ENCODE peak calls at places on chromosomes 11 and 22, in seven cellular contexts. K is mesendoderm, P is H1, Q is H9, U is mesenchymal stem cell, C is neuronal stem cell, X is trophoblast cell. T is an unnamed sample.

GRCh38 chr11:111604392-111605009 is 2.3 kb downstream of the SIK2 start:
- DNase-seq in K (peak; percentile 67), P (no peak), Q (no peak), U (peak; percentile 67), C (peak; percentile 40), X (peak; percentile 80), T (peak; percentile 45)

GRCh38 chr11:65650547-65651338 is 12.0 kb downstream of the RELA start:
- DNase-seq in K (peak; percentile 21), P (no peak), Q (peak; percentile 58), U (no peak), C (no peak), X (peak; percentile 71), T (no peak)

GRCh38 chr11:4455439-4455838 is 6.3 kb downstream of the OR52K2 start:
- DNase-seq in K (no peak), P (no peak), Q (no peak), U (no peak), C (no peak), X (peak; percentile 13), T (no peak)

GRCh38 chr11:67492801-67493547 is 10.1 kb downstream of the AIP start:
- DNase-seq in K (no peak), P (no peak), Q (peak; percentile 75), U (no peak), C (no peak), X (peak; percentile 4), T (no peak)

GRCh38 chr11:78651136-78651775 is 76.6 kb upstream of the NARS2 start:
- DNase-seq in K (no peak), P (no peak), Q (no peak), U (no peak), C (no peak), X (no peak), T (peak; percentile 5)

GRCh38 chr22:31104869-31105268 is 2.5 kb downstream of the SELENOM start:
- DNase-seq in K (peak; percentile 89), P (peak; percentile 68), Q (peak; percentile 90), U (no peak), C (peak; percentile 63), X (peak; percentile 27), T (no peak)

GRCh38 chr22:20402960-20403778 is 9.2 kb downstream of the ZNF74 start:
- DNase-seq in K (no peak), P (no peak), Q (no peak), U (no peak), C (no peak), X (no peak), T (no peak)

GRCh38 chr11:12013771-12014170 is 5.3 kb upstream of the DKK3 start:
- DNase-seq in K (peak; percentile 38), P (no peak), Q (no peak), U (no peak), C (no peak), X (no peak), T (no peak)

GRCh38 chr11:123544631-123545375 is 109.6 kb downstream of the SCN3B start:
- DNase-seq in K (no peak), P (no peak), Q (no peak), U (no peak), C (no peak), X (no peak), T (no peak)

GRCh38 chr11:41920374-41920773 is 460.9 kb upstream of the LRRC4C start:
- DNase-seq in K (no peak), P (no peak), Q (no peak), U (no peak), C (no peak), X (no peak), T (no peak)

GRCh38 chr11:921921-922678 is 3.6 kb upstream of the AP2A2 start:
- DNase-seq in K (no peak), P (no peak), Q (no peak), U (no peak), C (no peak), X (no peak), T (no peak)

GRCh38 chr11:120714448-120714847 is 202.9 kb downstream of the GRIK4 start:
- DNase-seq in K (no peak), P (no peak), Q (no peak), U (peak; percentile 35), C (no peak), X (no peak), T (no peak)

GRCh38 chr11:67344264-67344663 is 9.1 kb downstream of the POLD4 start:
- DNase-seq in K (no peak), P (no peak), Q (no peak), U (no peak), C (no peak), X (no peak), T (no peak)

GRCh38 chr11:69864589-69864929 is 45.3 kb upstream of the FGF3 start:
- DNase-seq in K (no peak), P (no peak), Q (peak; percentile 14), U (no peak), C (no peak), X (no peak), T (no peak)

GRCh38 chr11:64156235-64157011 is 9.5 kb downstream of the MACROD1 start:
- DNase-seq in K (no peak), P (no peak), Q (no peak), U (no peak), C (no peak), X (no peak), T (no peak)

GRCh38 chr22:23068096-23068831 is 2.1 kb upstream of the GNAZ start:
- DNase-seq in K (no peak), P (no peak), Q (peak; percentile 15), U (no peak), C (no peak), X (no peak), T (no peak)

GRCh38 chr11:15688351-15688792 is 573.6 kb downstream of the INSC start:
- DNase-seq in K (no peak), P (no peak), Q (no peak), U (peak; percentile 31), C (no peak), X (no peak), T (peak; percentile 68)

GRCh38 chr11:19194620-19195308 is 7.0 kb downstream of the CSRP3 start:
- DNase-seq in K (no peak), P (no peak), Q (no peak), U (no peak), C (no peak), X (no peak), T (no peak)

GRCh38 chr11:19187880-19188279 is 13.9 kb downstream of the CSRP3 start:
- DNase-seq in K (no peak), P (no peak), Q (no peak), U (no peak), C (peak; percentile 18), X (no peak), T (no peak)

GRCh38 chr11:19187101-19187500 is 14.7 kb downstream of the CSRP3 start:
- DNase-seq in K (no peak), P (no peak), Q (no peak), U (peak; percentile 32), C (no peak), X (no peak), T (peak; percentile 58)

GRCh38 chr11:19193916-19194315 is 7.9 kb downstream of the CSRP3 start:
- DNase-seq in K (no peak), P (no peak), Q (no peak), U (peak; percentile 26), C (no peak), X (no peak), T (no peak)

GRCh38 chr11:19191530-19192169 is 10.1 kb downstream of the CSRP3 start:
- DNase-seq in K (peak; percentile 8), P (no peak), Q (no peak), U (peak; percentile 8), C (no peak), X (no peak), T (no peak)
- H2BK5ac ChIP-seq in K (no peak overlapping the region), P (no peak overlapping the region), Q (no peak overlapping the region), U (no peak overlapping the region), C (no peak overlapping the region), X (no peak overlapping the region), T (no peak overlapping the region)

GRCh38 chr11:34151916-34152845 is 46.8 kb downstream of the NAT10 start:
- DNase-seq in K (no peak), P (no peak), Q (no peak), U (no peak), C (no peak), X (no peak), T (no peak)

GRCh38 chr11:34154059-34154875 is 48.8 kb downstream of the NAT10 start:
- DNase-seq in K (no peak), P (no peak), Q (no peak), U (no peak), C (no peak), X (no peak), T (no peak)

GRCh38 chr11:34157163-34157562 is 51.7 kb downstream of the NAT10 start:
- DNase-seq in K (no peak), P (no peak), Q (no peak), U (no peak), C (no peak), X (no peak), T (no peak)

GRCh38 chr11:34155759-34156062 is 50.3 kb downstream of the NAT10 start:
- DNase-seq in K (no peak), P (no peak), Q (no peak), U (no peak), C (no peak), X (peak; percentile 74), T (no peak)

DNA sequence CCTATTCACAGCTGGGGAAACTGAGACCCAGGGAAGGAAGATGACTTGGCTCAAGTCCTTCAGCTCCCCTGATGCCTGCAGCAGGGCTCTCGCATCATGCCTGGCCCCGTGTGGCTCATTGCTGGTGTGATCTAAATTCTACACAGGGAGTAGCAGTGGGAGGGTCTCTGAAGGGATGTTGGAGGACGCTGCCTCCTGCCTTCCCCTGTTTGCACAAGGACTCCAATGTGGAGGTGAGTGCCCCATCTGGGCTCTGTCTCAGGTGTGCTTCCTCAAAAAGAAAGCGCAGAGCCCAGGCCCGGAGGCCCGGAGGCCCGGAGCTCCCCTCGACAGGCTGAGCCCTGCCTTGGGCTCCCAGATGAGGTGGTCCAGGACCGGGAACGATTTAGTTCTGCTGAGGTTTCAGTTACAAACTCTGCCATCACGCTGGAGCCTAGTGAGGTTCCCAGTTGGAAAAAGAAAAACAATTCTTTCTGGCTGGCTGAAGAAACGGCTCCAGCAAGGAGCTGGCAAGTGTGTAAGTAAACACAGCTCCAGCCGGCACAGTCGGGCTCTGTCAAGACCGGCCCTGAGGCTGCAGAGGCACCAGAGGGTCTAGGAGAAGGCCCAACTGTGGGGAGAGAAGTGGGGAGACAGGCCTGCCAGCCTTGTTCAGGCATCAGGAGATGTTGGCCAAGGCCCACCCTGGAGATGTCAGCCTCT is 49.8 kb downstream of the NAT10 start:
- DNase-seq in K (no peak), P (no peak), Q (no peak), U (no peak), C (no peak), X (no peak), T (no peak)
- H3K18ac ChIP-seq in K (no peak overlapping the region), P (no peak overlapping the region), Q (no peak overlapping the region), U (no peak overlapping the region), C (no peak overlapping the region), X (no peak overlapping the region), T (no peak overlapping the region)

DNA sequence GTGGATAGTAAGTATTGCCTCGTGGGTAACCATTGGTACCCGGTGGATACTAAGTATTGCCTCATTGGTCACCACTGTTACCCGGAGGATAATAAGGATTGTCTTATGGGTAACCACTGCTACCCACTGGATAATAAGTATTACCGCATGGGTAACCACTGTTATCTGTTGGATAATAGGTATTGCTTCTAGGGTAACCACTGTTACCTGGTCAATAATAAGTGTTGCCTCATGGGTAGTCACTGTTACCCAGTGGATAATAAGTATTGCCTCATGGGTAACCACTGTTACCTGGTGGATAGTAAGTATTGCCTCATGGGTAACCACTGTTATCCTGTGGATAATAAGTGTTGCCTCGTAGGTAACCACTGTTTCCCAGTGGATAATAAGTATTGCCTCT is 22.6 kb upstream of the NXPE4 start:
- DNase-seq in K (no peak), P (no peak), Q (no peak), U (no peak), C (no peak), X (no peak), T (no peak)
- H2BK5ac ChIP-seq in K (no peak overlapping the region), P (no peak overlapping the region), Q (no peak overlapping the region), U (no peak overlapping the region), C (no peak overlapping the region), X (no peak overlapping the region), T (no peak overlapping the region)

GRCh38 chr22:36528336-36528735 is 630 bp downstream of the EIF3D start:
- DNase-seq in K (no peak), P (no peak), Q (no peak), U (peak; percentile 59), C (no peak), X (peak; percentile 22), T (no peak)
- H3K18ac ChIP-seq in K (peak overlapping the region; percentile 23), P (no peak overlapping the region), Q (peak overlapping the region; percentile 77), U (peak overlapping the region; percentile 81), C (no peak overlapping the region), X (peak overlapping the region; percentile 41), T (peak overlapping the region; percentile 46)